ENCODE peak calls at places on chromosome 4, in ten cellular contexts. One of them, this sample, is unnamed.

GRCh38 chr4:3724319-3725231 is 41.6 kb upstream of the ADRA2C start:
- DNase-seq in progenitor cell of endocrine pancreas: no peak
- DNase-seq in heart left ventricle: no peak
- DNase-seq in right atrium auricular region: no peak
- DNase-seq in fibroblast of mammary gland: no peak
- DNase-seq in CD4-positive, alpha-beta T cell: no peak
- DNase-seq in AG04450: no peak
- DNase-seq in neural progenitor cell: peak
- DNase-seq in thoracic aorta: no peak
- DNase-seq in IMR-90: no peak
- DNase-seq in this sample: no peak

GRCh38 chr4:174089711-174090110 is 193.8 kb downstream of the FBXO8 start:
- DNase-seq in progenitor cell of endocrine pancreas: no peak
- DNase-seq in heart left ventricle: no peak
- DNase-seq in right atrium auricular region: no peak
- DNase-seq in fibroblast of mammary gland: no peak
- DNase-seq in CD4-positive, alpha-beta T cell: no peak
- DNase-seq in AG04450: no peak
- DNase-seq in neural progenitor cell: no peak
- DNase-seq in thoracic aorta: no peak
- DNase-seq in IMR-90: no peak
- DNase-seq in this sample: no peak

GRCh38 chr4:116531870-116532269 is 553.5 kb downstream of the TRAM1L1 start:
- DNase-seq in progenitor cell of endocrine pancreas: no peak
- DNase-seq in heart left ventricle: no peak
- DNase-seq in right atrium auricular region: no peak
- DNase-seq in fibroblast of mammary gland: no peak
- DNase-seq in CD4-positive, alpha-beta T cell: no peak
- DNase-seq in AG04450: no peak
- DNase-seq in neural progenitor cell: no peak
- DNase-seq in thoracic aorta: no peak
- DNase-seq in IMR-90: no peak
- DNase-seq in this sample: no peak

GRCh38 chr4:28177641-28178040 is 1317.0 kb downstream of the STIM2 start:
- DNase-seq in progenitor cell of endocrine pancreas: no peak
- DNase-seq in heart left ventricle: no peak
- DNase-seq in right atrium auricular region: no peak
- DNase-seq in fibroblast of mammary gland: no peak
- DNase-seq in CD4-positive, alpha-beta T cell: no peak
- DNase-seq in AG04450: no peak
- DNase-seq in neural progenitor cell: no peak
- DNase-seq in thoracic aorta: no peak
- DNase-seq in IMR-90: no peak
- DNase-seq in this sample: no peak

GRCh38 chr4:47744253-47744652 is 93.6 kb downstream of the CORIN start:
- DNase-seq in progenitor cell of endocrine pancreas: no peak
- DNase-seq in heart left ventricle: no peak
- DNase-seq in right atrium auricular region: no peak
- DNase-seq in fibroblast of mammary gland: no peak
- DNase-seq in CD4-positive, alpha-beta T cell: no peak
- DNase-seq in AG04450: no peak
- DNase-seq in neural progenitor cell: no peak
- DNase-seq in thoracic aorta: no peak
- DNase-seq in IMR-90: no peak
- DNase-seq in this sample: no peak

GRCh38 chr4:13920901-13921300 is 293.4 kb upstream of the BOD1L1 start:
- DNase-seq in progenitor cell of endocrine pancreas: no peak
- DNase-seq in heart left ventricle: peak
- DNase-seq in right atrium auricular region: peak
- DNase-seq in fibroblast of mammary gland: peak
- DNase-seq in CD4-positive, alpha-beta T cell: no peak
- DNase-seq in AG04450: peak
- DNase-seq in neural progenitor cell: no peak
- DNase-seq in thoracic aorta: peak
- DNase-seq in IMR-90: peak
- DNase-seq in this sample: no peak

GRCh38 chr4:26573389-26573794 is 10.5 kb upstream of the TBC1D19 start:
- DNase-seq in progenitor cell of endocrine pancreas: no peak
- DNase-seq in heart left ventricle: no peak
- DNase-seq in right atrium auricular region: no peak
- DNase-seq in fibroblast of mammary gland: no peak
- DNase-seq in CD4-positive, alpha-beta T cell: no peak
- DNase-seq in AG04450: peak
- DNase-seq in neural progenitor cell: no peak
- DNase-seq in thoracic aorta: no peak
- DNase-seq in IMR-90: peak
- DNase-seq in this sample: no peak

GRCh38 chr4:6109842-6110560 is 90.3 kb downstream of the JAKMIP1 start:
- DNase-seq in progenitor cell of endocrine pancreas: peak
- DNase-seq in heart left ventricle: no peak
- DNase-seq in right atrium auricular region: no peak
- DNase-seq in fibroblast of mammary gland: no peak
- DNase-seq in CD4-positive, alpha-beta T cell: no peak
- DNase-seq in AG04450: no peak
- DNase-seq in neural progenitor cell: peak
- DNase-seq in thoracic aorta: no peak
- DNase-seq in IMR-90: no peak
- DNase-seq in this sample: no peak

GRCh38 chr4:106323119-106323518 is 6.8 kb downstream of the AIMP1 start:
- DNase-seq in progenitor cell of endocrine pancreas: no peak
- DNase-seq in heart left ventricle: no peak
- DNase-seq in right atrium auricular region: no peak
- DNase-seq in fibroblast of mammary gland: no peak
- DNase-seq in CD4-positive, alpha-beta T cell: no peak
- DNase-seq in AG04450: no peak
- DNase-seq in neural progenitor cell: no peak
- DNase-seq in thoracic aorta: no peak
- DNase-seq in IMR-90: no peak
- DNase-seq in this sample: no peak

GRCh38 chr4:99965674-99966350 is 15.7 kb upstream of the H2AZ1 start:
- DNase-seq in progenitor cell of endocrine pancreas: no peak
- DNase-seq in heart left ventricle: no peak
- DNase-seq in right atrium auricular region: no peak
- DNase-seq in fibroblast of mammary gland: no peak
- DNase-seq in CD4-positive, alpha-beta T cell: no peak
- DNase-seq in AG04450: no peak
- DNase-seq in neural progenitor cell: no peak
- DNase-seq in thoracic aorta: no peak
- DNase-seq in IMR-90: peak
- DNase-seq in this sample: no peak

GRCh38 chr4:121777625-121778024 is 12.7 kb upstream of the SMIM43 start:
- DNase-seq in progenitor cell of endocrine pancreas: no peak
- DNase-seq in heart left ventricle: no peak
- DNase-seq in right atrium auricular region: no peak
- DNase-seq in fibroblast of mammary gland: no peak
- DNase-seq in CD4-positive, alpha-beta T cell: no peak
- DNase-seq in AG04450: no peak
- DNase-seq in neural progenitor cell: no peak
- DNase-seq in thoracic aorta: no peak
- DNase-seq in IMR-90: no peak
- DNase-seq in this sample: no peak

GRCh38 chr4:177052211-177052725 is 257.4 kb upstream of the NEIL3 start:
- DNase-seq in progenitor cell of endocrine pancreas: no peak
- DNase-seq in heart left ventricle: no peak
- DNase-seq in right atrium auricular region: no peak
- DNase-seq in fibroblast of mammary gland: no peak
- DNase-seq in CD4-positive, alpha-beta T cell: no peak
- DNase-seq in AG04450: no peak
- DNase-seq in neural progenitor cell: no peak
- DNase-seq in thoracic aorta: no peak
- DNase-seq in IMR-90: no peak
- DNase-seq in this sample: no peak

GRCh38 chr4:143743591-143743990 is 43.1 kb upstream of the FREM3 start:
- DNase-seq in progenitor cell of endocrine pancreas: no peak
- DNase-seq in heart left ventricle: no peak
- DNase-seq in right atrium auricular region: no peak
- DNase-seq in fibroblast of mammary gland: no peak
- DNase-seq in CD4-positive, alpha-beta T cell: no peak
- DNase-seq in AG04450: no peak
- DNase-seq in neural progenitor cell: no peak
- DNase-seq in thoracic aorta: no peak
- DNase-seq in IMR-90: no peak
- DNase-seq in this sample: no peak

GRCh38 chr4:25821267-25821666 is 41.5 kb downstream of the SEL1L3 start:
- DNase-seq in progenitor cell of endocrine pancreas: no peak
- DNase-seq in heart left ventricle: no peak
- DNase-seq in right atrium auricular region: no peak
- DNase-seq in fibroblast of mammary gland: no peak
- DNase-seq in CD4-positive, alpha-beta T cell: no peak
- DNase-seq in AG04450: no peak
- DNase-seq in neural progenitor cell: no peak
- DNase-seq in thoracic aorta: no peak
- DNase-seq in IMR-90: no peak
- DNase-seq in this sample: no peak

GRCh38 chr4:93879919-93880318 is 51.4 kb downstream of the ATOH1 start:
- DNase-seq in progenitor cell of endocrine pancreas: no peak
- DNase-seq in heart left ventricle: no peak
- DNase-seq in right atrium auricular region: no peak
- DNase-seq in fibroblast of mammary gland: no peak
- DNase-seq in CD4-positive, alpha-beta T cell: no peak
- DNase-seq in AG04450: no peak
- DNase-seq in neural progenitor cell: no peak
- DNase-seq in thoracic aorta: no peak
- DNase-seq in IMR-90: no peak
- DNase-seq in this sample: no peak

GRCh38 chr4:128835498-128836222 is 26.2 kb downstream of the JADE1 start:
- DNase-seq in progenitor cell of endocrine pancreas: no peak
- DNase-seq in heart left ventricle: peak
- DNase-seq in right atrium auricular region: peak
- DNase-seq in fibroblast of mammary gland: peak
- DNase-seq in CD4-positive, alpha-beta T cell: no peak
- DNase-seq in AG04450: no peak
- DNase-seq in neural progenitor cell: no peak
- DNase-seq in thoracic aorta: no peak
- DNase-seq in IMR-90: no peak
- DNase-seq in this sample: no peak

DNA sequence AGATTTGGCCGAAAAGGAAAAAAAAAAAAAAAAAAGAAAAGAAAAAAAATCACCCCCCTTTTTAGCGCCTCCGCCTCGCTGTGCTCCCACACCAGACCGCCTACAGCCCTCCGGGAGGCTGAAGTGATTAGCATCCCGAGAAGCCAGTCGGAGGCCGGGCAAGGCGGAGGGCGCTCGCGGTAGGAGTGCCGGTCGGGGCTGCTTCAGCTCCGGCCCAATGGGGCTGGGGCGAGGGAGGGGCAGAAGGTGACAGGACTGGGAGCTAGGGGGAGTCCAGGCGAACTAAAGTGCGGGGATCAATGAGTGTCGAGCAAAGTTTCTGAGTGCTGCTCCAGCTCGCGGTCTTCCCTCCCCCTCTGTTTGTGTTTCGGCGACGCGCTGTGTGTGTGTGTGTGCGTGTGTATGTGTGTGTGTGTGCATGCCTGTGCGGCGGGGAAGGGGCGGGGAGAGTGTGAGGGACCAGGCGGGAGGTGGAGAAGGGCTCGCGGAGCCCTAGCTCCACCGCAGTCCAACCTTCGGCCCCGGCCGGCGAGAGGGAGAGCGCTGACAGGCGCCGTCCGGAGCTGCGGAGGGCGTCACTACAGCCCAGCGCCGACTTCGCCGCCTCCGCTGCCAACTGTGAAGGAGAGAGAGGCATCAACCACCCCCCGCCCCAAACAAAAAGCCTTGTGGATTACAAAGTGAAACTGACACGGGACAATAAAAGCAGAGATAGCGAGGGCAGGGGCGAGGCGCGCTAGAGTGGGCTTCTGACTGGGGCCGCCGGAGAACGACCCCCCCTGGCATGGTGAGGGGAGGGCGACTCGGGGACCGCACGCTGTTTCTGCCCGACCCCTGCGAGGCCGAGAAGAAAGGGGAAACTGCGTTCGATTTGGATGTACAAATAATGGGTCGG is at the start of gene FAT4:
- DNase-seq in progenitor cell of endocrine pancreas: peak
- DNase-seq in heart left ventricle: peak
- DNase-seq in right atrium auricular region: peak
- DNase-seq in fibroblast of mammary gland: peak
- DNase-seq in CD4-positive, alpha-beta T cell: no peak
- DNase-seq in AG04450: peak
- DNase-seq in neural progenitor cell: peak
- DNase-seq in thoracic aorta: peak
- DNase-seq in IMR-90: peak
- DNase-seq in this sample: peak
- TF ChIP-seq CTCF in progenitor cell of endocrine pancreas: no peak
- TF ChIP-seq CTCF in heart left ventricle: peak
- TF ChIP-seq CTCF in right atrium auricular region: no peak
- TF ChIP-seq CTCF in fibroblast of mammary gland: no peak
- TF ChIP-seq CTCF in CD4-positive, alpha-beta T cell: no peak
- TF ChIP-seq CTCF in AG04450: peak
- TF ChIP-seq CTCF in neural progenitor cell: peak
- TF ChIP-seq CTCF in thoracic aorta: no peak
- TF ChIP-seq CTCF in IMR-90: no peak
- TF ChIP-seq CTCF in this sample: no peak

GRCh38 chr4:123127218-123127617 is 204.8 kb upstream of the NUDT6 start:
- DNase-seq in progenitor cell of endocrine pancreas: no peak
- DNase-seq in heart left ventricle: no peak
- DNase-seq in right atrium auricular region: no peak
- DNase-seq in fibroblast of mammary gland: peak
- DNase-seq in CD4-positive, alpha-beta T cell: no peak
- DNase-seq in AG04450: no peak
- DNase-seq in neural progenitor cell: no peak
- DNase-seq in thoracic aorta: no peak
- DNase-seq in IMR-90: peak
- DNase-seq in this sample: no peak
- TF ChIP-seq CTCF in progenitor cell of endocrine pancreas: peak
- TF ChIP-seq CTCF in heart left ventricle: peak
- TF ChIP-seq CTCF in right atrium auricular region: peak
- TF ChIP-seq CTCF in fibroblast of mammary gland: no peak
- TF ChIP-seq CTCF in CD4-positive, alpha-beta T cell: no peak
- TF ChIP-seq CTCF in AG04450: peak
- TF ChIP-seq CTCF in neural progenitor cell: peak
- TF ChIP-seq CTCF in thoracic aorta: peak
- TF ChIP-seq CTCF in IMR-90: peak
- TF ChIP-seq CTCF in this sample: peak

DNA sequence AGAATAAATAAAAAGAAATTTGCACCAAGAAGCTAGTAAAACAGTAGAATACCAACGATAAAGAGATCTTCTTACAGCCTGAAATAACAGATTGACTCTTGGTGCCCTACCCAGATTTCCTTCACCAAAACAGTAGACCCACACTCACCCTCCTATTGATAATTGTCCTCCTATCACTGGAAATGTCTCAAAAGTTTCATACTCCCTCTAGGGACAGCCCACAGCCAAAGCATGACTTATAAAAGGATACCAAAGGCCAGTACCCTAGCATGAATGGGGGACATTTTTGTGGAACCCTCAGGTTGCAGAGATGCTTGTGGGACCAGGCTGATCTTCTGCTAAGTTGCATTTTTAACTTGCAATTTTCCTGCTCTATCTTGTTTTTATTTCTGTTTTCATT is 104.1 kb downstream of the INPP4B start:
- DNase-seq in progenitor cell of endocrine pancreas: no peak
- DNase-seq in heart left ventricle: no peak
- DNase-seq in right atrium auricular region: no peak
- DNase-seq in fibroblast of mammary gland: no peak
- DNase-seq in CD4-positive, alpha-beta T cell: no peak
- DNase-seq in AG04450: no peak
- DNase-seq in neural progenitor cell: peak
- DNase-seq in thoracic aorta: no peak
- DNase-seq in IMR-90: no peak
- DNase-seq in this sample: no peak
- TF ChIP-seq CTCF in progenitor cell of endocrine pancreas: no peak
- TF ChIP-seq CTCF in heart left ventricle: no peak
- TF ChIP-seq CTCF in right atrium auricular region: no peak
- TF ChIP-seq CTCF in fibroblast of mammary gland: peak
- TF ChIP-seq CTCF in CD4-positive, alpha-beta T cell: no peak
- TF ChIP-seq CTCF in AG04450: peak
- TF ChIP-seq CTCF in neural progenitor cell: peak
- TF ChIP-seq CTCF in thoracic aorta: no peak
- TF ChIP-seq CTCF in IMR-90: no peak
- TF ChIP-seq CTCF in this sample: no peak

GRCh38 chr4:151408630-151409469 is at the start of gene FHIP1A:
- DNase-seq in progenitor cell of endocrine pancreas: peak
- DNase-seq in heart left ventricle: peak
- DNase-seq in right atrium auricular region: peak
- DNase-seq in fibroblast of mammary gland: peak
- DNase-seq in CD4-positive, alpha-beta T cell: peak
- DNase-seq in AG04450: peak
- DNase-seq in neural progenitor cell: peak
- DNase-seq in thoracic aorta: no peak
- DNase-seq in IMR-90: peak
- DNase-seq in this sample: peak
- TF ChIP-seq CTCF in progenitor cell of endocrine pancreas: peak
- TF ChIP-seq CTCF in heart left ventricle: no peak
- TF ChIP-seq CTCF in right atrium auricular region: no peak
- TF ChIP-seq CTCF in fibroblast of mammary gland: no peak
- TF ChIP-seq CTCF in CD4-positive, alpha-beta T cell: no peak
- TF ChIP-seq CTCF in AG04450: peak
- TF ChIP-seq CTCF in neural progenitor cell: no peak
- TF ChIP-seq CTCF in thoracic aorta: no peak
- TF ChIP-seq CTCF in IMR-90: peak
- TF ChIP-seq CTCF in this sample: peak

This sample was measured in neural crest cell.